ENCODE peak calls at places on chromosome 20, in five cellular contexts. One of them, this sample, is unnamed.

GRCh38 chr20:53642196-53643030 is 48.8 kb upstream of the ZNF217 start:
- DNase-seq in DND-41: peak
- DNase-seq in kidney glomerular epithelial cell: no peak
- DNase-seq in RKO: no peak
- DNase-seq in HFF-Myc: no peak
- DNase-seq in this sample: no peak

GRCh38 chr20:34570859-34571306 is 12.4 kb downstream of the MAP1LC3A start:
- DNase-seq in kidney glomerular epithelial cell: peak
- DNase-seq in HFF-Myc: no peak
- DNase-seq in DND-41: peak
- DNase-seq in RKO: peak
- DNase-seq in this sample: no peak

GRCh38 chr20:37669062-37669772 is 24.6 kb upstream of the CTNNBL1 start:
- DNase-seq in DND-41: no peak
- DNase-seq in HFF-Myc: peak
- DNase-seq in kidney glomerular epithelial cell: no peak
- DNase-seq in RKO: no peak
- DNase-seq in this sample: no peak

GRCh38 chr20:4327956-4328355 is 312.6 kb upstream of the RNF24 start:
- DNase-seq in DND-41: no peak
- DNase-seq in HFF-Myc: no peak
- DNase-seq in RKO: no peak
- DNase-seq in kidney glomerular epithelial cell: no peak
- DNase-seq in this sample: no peak

GRCh38 chr20:63536241-63536977 is 767 bp downstream of the PTK6 start:
- DNase-seq in kidney glomerular epithelial cell: no peak
- DNase-seq in RKO: peak
- DNase-seq in HFF-Myc: no peak
- DNase-seq in DND-41: no peak
- DNase-seq in this sample: no peak

GRCh38 chr20:54151073-54151436 is 22.7 kb downstream of the CYP24A1 start:
- DNase-seq in HFF-Myc: no peak
- DNase-seq in kidney glomerular epithelial cell: no peak
- DNase-seq in RKO: no peak
- DNase-seq in DND-41: peak
- DNase-seq in this sample: no peak

GRCh38 chr20:17716331-17716730 is 16.6 kb downstream of the BANF2 start:
- DNase-seq in HFF-Myc: no peak
- DNase-seq in RKO: no peak
- DNase-seq in DND-41: no peak
- DNase-seq in kidney glomerular epithelial cell: no peak
- DNase-seq in this sample: no peak

GRCh38 chr20:57654998-57655811 is 35.0 kb upstream of the ZBP1 start:
- DNase-seq in kidney glomerular epithelial cell: no peak
- DNase-seq in DND-41: peak
- DNase-seq in HFF-Myc: no peak
- DNase-seq in RKO: no peak
- DNase-seq in this sample: no peak

GRCh38 chr20:37397076-37397953 is 51.4 kb downstream of the SRC start:
- DNase-seq in kidney glomerular epithelial cell: no peak
- DNase-seq in DND-41: no peak
- DNase-seq in HFF-Myc: no peak
- DNase-seq in RKO: peak
- DNase-seq in this sample: no peak

GRCh38 chr20:50546729-50547314 is 36.6 kb downstream of the PTPN1 start:
- DNase-seq in kidney glomerular epithelial cell: no peak
- DNase-seq in HFF-Myc: no peak
- DNase-seq in DND-41: no peak
- DNase-seq in RKO: no peak
- DNase-seq in this sample: no peak

GRCh38 chr20:62215020-62215990 is 4.8 kb downstream of the HRH3 start:
- DNase-seq in kidney glomerular epithelial cell: no peak
- DNase-seq in HFF-Myc: no peak
- DNase-seq in DND-41: no peak
- DNase-seq in RKO: no peak
- DNase-seq in this sample: no peak

GRCh38 chr20:40773376-40773775 is 84.3 kb upstream of the MAFB start:
- DNase-seq in HFF-Myc: no peak
- DNase-seq in DND-41: no peak
- DNase-seq in RKO: no peak
- DNase-seq in kidney glomerular epithelial cell: no peak
- DNase-seq in this sample: no peak

GRCh38 chr20:63215101-63216040 is 560 bp downstream of the YTHDF1 start:
- DNase-seq in kidney glomerular epithelial cell: peak
- DNase-seq in RKO: peak
- DNase-seq in HFF-Myc: no peak
- DNase-seq in DND-41: peak
- DNase-seq in this sample: no peak

GRCh38 chr20:53671370-53671769 is 77.7 kb upstream of the ZNF217 start:
- DNase-seq in kidney glomerular epithelial cell: no peak
- DNase-seq in DND-41: no peak
- DNase-seq in HFF-Myc: no peak
- DNase-seq in RKO: no peak
- DNase-seq in this sample: no peak

GRCh38 chr20:59984551-59984950 is 26.3 kb downstream of the CDH26 start:
- DNase-seq in HFF-Myc: no peak
- DNase-seq in RKO: no peak
- DNase-seq in kidney glomerular epithelial cell: no peak
- DNase-seq in DND-41: no peak
- DNase-seq in this sample: no peak

GRCh38 chr20:25706793-25707192 is 10.1 kb upstream of the ZNF337 start:
- DNase-seq in kidney glomerular epithelial cell: no peak
- DNase-seq in RKO: no peak
- DNase-seq in DND-41: no peak
- DNase-seq in HFF-Myc: no peak
- DNase-seq in this sample: no peak

GRCh38 chr20:13736792-13737191 is 47.9 kb downstream of the ESF1 start:
- DNase-seq in RKO: no peak
- DNase-seq in kidney glomerular epithelial cell: no peak
- DNase-seq in HFF-Myc: peak
- DNase-seq in DND-41: no peak
- DNase-seq in this sample: no peak

GRCh38 chr20:61251529-61252393 is at the start of gene CDH4:
- DNase-seq in RKO: no peak
- DNase-seq in HFF-Myc: no peak
- DNase-seq in DND-41: no peak
- DNase-seq in kidney glomerular epithelial cell: no peak
- DNase-seq in this sample: no peak

GRCh38 chr20:48192109-48192508 is 406.8 kb upstream of the SULF2 start:
- DNase-seq in kidney glomerular epithelial cell: no peak
- DNase-seq in RKO: no peak
- DNase-seq in HFF-Myc: no peak
- DNase-seq in DND-41: no peak
- DNase-seq in this sample: no peak

GRCh38 chr20:59006864-59007757 is at the start of gene CTSZ:
- DNase-seq in RKO: peak
- DNase-seq in kidney glomerular epithelial cell: no peak
- DNase-seq in DND-41: no peak
- DNase-seq in HFF-Myc: no peak
- DNase-seq in this sample: no peak

GRCh38 chr20:20457392-20458126 is 89.7 kb downstream of the INSM1 start:
- DNase-seq in kidney glomerular epithelial cell: no peak
- DNase-seq in HFF-Myc: no peak
- DNase-seq in RKO: peak
- DNase-seq in DND-41: no peak
- DNase-seq in this sample: no peak

GRCh38 chr20:37914672-37915433 is 11.9 kb downstream of the VSTM2L start:
- DNase-seq in DND-41: no peak
- DNase-seq in kidney glomerular epithelial cell: no peak
- DNase-seq in HFF-Myc: no peak
- DNase-seq in RKO: no peak
- DNase-seq in this sample: peak

GRCh38 chr20:57779401-57780003 is 69.7 kb upstream of the PMEPA1 start:
- DNase-seq in HFF-Myc: no peak
- DNase-seq in kidney glomerular epithelial cell: peak
- DNase-seq in RKO: no peak
- DNase-seq in DND-41: no peak
- DNase-seq in this sample: no peak

GRCh38 chr20:60209048-60209447 is 250.8 kb downstream of the CDH26 start:
- DNase-seq in HFF-Myc: no peak
- DNase-seq in kidney glomerular epithelial cell: no peak
- DNase-seq in DND-41: no peak
- DNase-seq in RKO: no peak
- DNase-seq in this sample: no peak

GRCh38 chr20:52105573-52106422 is 85.8 kb downstream of the ZFP64 start:
- DNase-seq in kidney glomerular epithelial cell: peak
- DNase-seq in HFF-Myc: no peak
- DNase-seq in DND-41: no peak
- DNase-seq in RKO: no peak
- DNase-seq in this sample: no peak

GRCh38 chr20:1964061-1964460 is 29.8 kb downstream of the PDYN start:
- DNase-seq in RKO: no peak
- DNase-seq in HFF-Myc: no peak
- DNase-seq in kidney glomerular epithelial cell: no peak
- DNase-seq in DND-41: no peak
- DNase-seq in this sample: no peak

GRCh38 chr20:15930324-15931305 is 642.6 kb downstream of the KIF16B start:
- DNase-seq in kidney glomerular epithelial cell: peak
- DNase-seq in DND-41: no peak
- DNase-seq in RKO: peak
- DNase-seq in HFF-Myc: no peak
- DNase-seq in this sample: no peak

GRCh38 chr20:49894073-49894470 is 21.3 kb downstream of the SPATA2 start:
- DNase-seq in RKO: no peak
- DNase-seq in DND-41: no peak
- DNase-seq in kidney glomerular epithelial cell: no peak
- DNase-seq in HFF-Myc: no peak
- DNase-seq in this sample: no peak

GRCh38 chr20:37524859-37525708 is 2.6 kb downstream of the BLCAP start:
- DNase-seq in HFF-Myc: no peak
- DNase-seq in RKO: no peak
- DNase-seq in DND-41: no peak
- DNase-seq in kidney glomerular epithelial cell: peak
- DNase-seq in this sample: no peak

GRCh38 chr20:32116079-32116521 is 6.6 kb downstream of the TM9SF4 start:
- DNase-seq in RKO: no peak
- DNase-seq in DND-41: no peak
- DNase-seq in kidney glomerular epithelial cell: no peak
- DNase-seq in HFF-Myc: no peak
- DNase-seq in this sample: no peak

GRCh38 chr20:20334489-20334888 is 33.4 kb upstream of the INSM1 start:
- DNase-seq in DND-41: no peak
- DNase-seq in RKO: no peak
- DNase-seq in kidney glomerular epithelial cell: no peak
- DNase-seq in HFF-Myc: no peak
- DNase-seq in this sample: no peak

GRCh38 chr20:58239216-58239615 is 10.8 kb upstream of the ANKRD60 start:
- DNase-seq in DND-41: no peak
- DNase-seq in RKO: no peak
- DNase-seq in kidney glomerular epithelial cell: no peak
- DNase-seq in HFF-Myc: no peak
- DNase-seq in this sample: no peak

GRCh38 chr20:47950103-47950502 is 164.8 kb upstream of the SULF2 start:
- DNase-seq in kidney glomerular epithelial cell: peak
- DNase-seq in DND-41: peak
- DNase-seq in HFF-Myc: no peak
- DNase-seq in RKO: peak
- DNase-seq in this sample: no peak

GRCh38 chr20:38049800-38050199 is 16.3 kb downstream of the RPRD1B start:
- DNase-seq in DND-41: no peak
- DNase-seq in HFF-Myc: peak
- DNase-seq in kidney glomerular epithelial cell: peak
- DNase-seq in RKO: peak
- DNase-seq in this sample: no peak

GRCh38 chr20:5818346-5818681 is 68.1 kb downstream of the SHLD1 start:
- DNase-seq in RKO: no peak
- DNase-seq in kidney glomerular epithelial cell: no peak
- DNase-seq in HFF-Myc: no peak
- DNase-seq in DND-41: no peak
- DNase-seq in this sample: no peak

This sample was measured in SK-N-MC.